ENCODE peak calls at places on chromosomes 12 and 14, in ten cellular contexts. C is CD8-positive, alpha-beta memory T cell; L is Right ventricle myocardium inferior; F is EL; D is prostate gland; J is fibroblast of pulmonary artery; O is NCI-H1436; I is caudate nucleus; Y is activated T-cell treated with anti-CD3 and anti-CD28 coated beads, Interleukin-2, amount 50 U/mL, for 24 hours; Z is stimulated activated CD8-positive, alpha-beta memory T cell treated with anti-CD3 and anti-CD28 coated beads, Interleukin-4, amount 100 ng/mL, for 48 hours. T is an unnamed sample.

GRCh38 chr12:53941187-53941586 is 2.6 kb downstream of the HOXC13 start:
- DNase-seq in Y (no peak), I (no peak), F (no peak), D (no peak), J (no peak), C (no peak), Z (no peak), L (no peak), O (no peak), T (no peak)

GRCh38 chr14:25041484-25041883 is 8.5 kb downstream of the STXBP6 start:
- DNase-seq in F (no peak), J (no peak), Z (no peak), O (no peak), Y (no peak), C (no peak), I (no peak), L (no peak), D (no peak), T (no peak)

GRCh38 chr14:92728781-92729364 is 19.6 kb downstream of the LGMN start:
- DNase-seq in F (peak; percentile 31), J (peak; percentile 65), D (no peak), O (peak; percentile 39), L (no peak), Z (peak; percentile 71), I (no peak), C (no peak), Y (peak; percentile 47), T (no peak)

GRCh38 chr14:34093878-34094277 is 143.0 kb upstream of the EGLN3 start:
- DNase-seq in F (no peak), Z (no peak), I (no peak), Y (no peak), D (no peak), L (no peak), O (no peak), J (no peak), C (no peak), T (no peak)

GRCh38 chr14:104650981-104651875 is 38.2 kb upstream of the INF2 start:
- DNase-seq in F (no peak), I (no peak), Y (no peak), O (no peak), J (no peak), D (no peak), C (no peak), Z (no peak), L (no peak), T (no peak)

GRCh38 chr14:72525087-72525909 is 368.6 kb downstream of the DPF3 start:
- DNase-seq in F (peak; percentile 47), J (no peak), L (no peak), C (no peak), Y (no peak), O (no peak), D (no peak), Z (no peak), I (no peak), T (no peak)

GRCh38 chr12:49092086-49092815 is 2.4 kb downstream of the DHH start:
- DNase-seq in C (peak; percentile 34), Z (peak; percentile 77), D (no peak), J (peak; percentile 53), Y (peak; percentile 75), I (peak; percentile 24), F (peak; percentile 75), L (no peak), O (peak; percentile 13), T (peak; percentile 92)

GRCh38 chr12:106918746-106919145 is 37.0 kb upstream of the TMEM263 start:
- DNase-seq in L (no peak), Z (no peak), O (peak; percentile 49), F (no peak), Y (no peak), D (no peak), I (no peak), C (no peak), J (peak; percentile 45), T (peak; percentile 31)

GRCh38 chr14:71050227-71050823 is 143.1 kb downstream of the PCNX1 start:
- DNase-seq in L (no peak), Z (no peak), C (no peak), Y (no peak), J (peak; percentile 33), F (no peak), O (no peak), I (no peak), D (no peak), T (peak; percentile 19)

GRCh38 chr14:99751539-99752485 is 41.4 kb upstream of the EML1 start:
- DNase-seq in F (peak; percentile 73), I (no peak), Y (no peak), J (no peak), D (no peak), C (no peak), L (no peak), Z (no peak), O (no peak), T (no peak)

GRCh38 chr14:75079521-75079920 is 10.1 kb downstream of the ZC2HC1C start:
- DNase-seq in L (no peak), O (no peak), Z (no peak), I (no peak), F (no peak), D (no peak), Y (no peak), J (no peak), C (no peak), T (no peak)

GRCh38 chr12:104457746-104458644 is 1.2 kb downstream of the CHST11 start:
- DNase-seq in D (no peak), O (no peak), C (peak; percentile 49), Z (peak; percentile 66), F (peak; percentile 28), J (no peak), L (peak; percentile 71), I (no peak), Y (peak; percentile 73), T (no peak)

GRCh38 chr14:66009104-66009503 is 477.1 kb upstream of the CCDC196 start:
- DNase-seq in Y (no peak), C (no peak), J (peak; percentile 97), F (peak; percentile 25), D (no peak), I (no peak), Z (no peak), L (no peak), O (no peak), T (no peak)

GRCh38 chr12:90078344-90078743 is 369.7 kb upstream of the ATP2B1 start:
- DNase-seq in D (no peak), F (no peak), C (no peak), L (no peak), J (no peak), O (no peak), I (no peak), Y (no peak), Z (no peak), T (no peak)

T was measured in KBM-7.